ENCODE peak calls at places on chromosomes 3 and 15, in seven cellular contexts. W, B, H, L, U, T and C are unnamed samples.
A peak's percentile ranks its signal among the peaks of the same experiment; 100 is the strongest.

GRCh38 chr3:60935709-60936108 is 315.5 kb downstream of the FHIT start:
- DNase-seq in U (no peak), L (no peak), H (peak; percentile 60), B (no peak), W (no peak), T (no peak), C (no peak)

GRCh38 chr3:21752749-21753347 is 1.8 kb upstream of the ZNF385D start:
- DNase-seq in L (no peak), H (no peak), B (no peak), W (no peak), U (no peak), T (peak; percentile 75), C (no peak)

GRCh38 chr3:132343018-132343612 is 25.9 kb downstream of the ACP3 start:
- DNase-seq in B (peak; percentile 36), U (peak; percentile 42), W (peak; percentile 74), H (peak; percentile 30), T (peak; percentile 70), L (peak; percentile 26), C (no peak)

GRCh38 chr3:5994651-5995050 is 807.1 kb downstream of the EDEM1 start:
- DNase-seq in L (no peak), U (no peak), B (no peak), H (no peak), T (peak; percentile 18), W (peak; percentile 54), C (no peak)

GRCh38 chr3:188476930-188477329 is 323.0 kb downstream of the LPP start:
- DNase-seq in L (no peak), W (no peak), T (peak; percentile 48), H (no peak), U (no peak), B (no peak), C (no peak)

GRCh38 chr3:9396301-9396631 is 1.1 kb upstream of the SETD5 start:
- DNase-seq in W (peak; percentile 96), U (peak; percentile 84), B (no peak), T (peak; percentile 93), H (peak; percentile 69), L (peak; percentile 83), C (peak; percentile 78)

GRCh38 chr3:123620338-123620737 is 35.5 kb upstream of the HACD2 start:
- DNase-seq in W (no peak), H (no peak), B (no peak), L (no peak), U (no peak), T (no peak), C (no peak)

GRCh38 chr15:44427756-44428724 is 611 bp downstream of the CTDSPL2 start:
- DNase-seq in B (no peak), U (peak; percentile 74), W (no peak), L (peak; percentile 62), H (peak; percentile 60), T (peak; percentile 77), C (peak; percentile 71)

GRCh38 chr15:93236924-93237323 is 147.9 kb upstream of the RGMA start:
- DNase-seq in B (no peak), U (no peak), H (no peak), W (no peak), T (no peak), L (no peak), C (no peak)
- TF ChIP-seq CTCF in B (no peak), U (no peak), H (no peak), W (no peak), T (no peak), L (no peak), C (no peak)

GRCh38 chr15:89395461-89395875 is 60.8 kb upstream of the POLG start:
- DNase-seq in B (peak; percentile 53), W (peak; percentile 54), T (no peak), H (no peak), L (no peak), U (no peak), C (no peak)
- TF ChIP-seq CTCF in B (no peak), W (no peak), T (no peak), H (no peak), L (no peak), U (no peak), C (no peak)

GRCh38 chr15:32028921-32029320 is 1.4 kb upstream of the CHRNA7 start:
- DNase-seq in H (no peak), L (peak; percentile 55), U (no peak), T (peak; percentile 50), W (peak; percentile 85), B (peak; percentile 51), C (peak; percentile 48)
- TF ChIP-seq CTCF in H (no peak), L (no peak), U (no peak), T (no peak), W (peak; percentile 71), B (no peak), C (no peak)

GRCh38 chr3:160616311-160616710 is 50.9 kb upstream of the KPNA4 start:
- DNase-seq in T (no peak), H (no peak), W (no peak), U (no peak), B (no peak), L (no peak), C (no peak)

GRCh38 chr3:160618363-160618762 is 53.0 kb upstream of the KPNA4 start:
- DNase-seq in U (peak; percentile 57), L (no peak), W (no peak), B (no peak), H (no peak), T (no peak), C (no peak)

GRCh38 chr3:160618878-160619277 is 53.5 kb upstream of the KPNA4 start:
- DNase-seq in L (no peak), H (no peak), U (no peak), B (no peak), W (no peak), T (no peak), C (no peak)

GRCh38 chr3:160616721-160617120 is 51.4 kb upstream of the KPNA4 start:
- DNase-seq in L (no peak), H (peak; percentile 24), W (no peak), B (no peak), U (no peak), T (peak; percentile 2), C (no peak)

DNA sequence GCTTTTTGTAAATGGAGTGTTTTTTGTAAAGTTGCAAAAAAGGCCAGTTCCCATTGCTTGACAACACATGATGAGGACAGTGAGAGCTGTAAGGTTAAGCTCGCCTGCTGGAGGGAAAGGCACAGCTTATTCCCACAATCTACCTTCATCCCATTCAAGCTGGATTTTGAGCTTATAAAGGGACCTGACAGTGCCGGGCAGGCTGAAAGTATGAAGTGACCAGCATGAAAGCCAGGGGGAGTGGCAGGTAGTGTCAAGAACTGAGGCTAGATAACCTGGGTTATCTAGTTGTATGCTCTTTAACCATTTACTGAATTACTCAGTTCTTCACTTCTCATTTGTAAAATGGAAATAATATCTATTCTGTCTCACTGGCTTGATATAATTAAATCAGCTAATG is 52.3 kb upstream of the KPNA4 start:
- DNase-seq in L (no peak), B (no peak), T (no peak), U (no peak), W (peak; percentile 51), H (no peak), C (no peak)
- TF ChIP-seq CTCF in L (no peak), B (no peak), T (no peak), U (no peak), W (peak; percentile 64), H (no peak), C (no peak)

GRCh38 chr3:163914567-163914966 is 1163.7 kb downstream of the SI start:
- DNase-seq in L (no peak), B (no peak), T (no peak), W (no peak), H (no peak), U (no peak), C (no peak)

GRCh38 chr3:163915279-163915678 is 1163.0 kb downstream of the SI start:
- DNase-seq in L (no peak), W (no peak), U (no peak), B (no peak), H (no peak), T (no peak), C (no peak)

GRCh38 chr3:163919154-163919553 is 1159.1 kb downstream of the SI start:
- DNase-seq in T (no peak), W (no peak), H (no peak), L (no peak), B (no peak), U (no peak), C (no peak)

GRCh38 chr3:163916596-163917560 is 1161.4 kb downstream of the SI start:
- DNase-seq in L (no peak), T (no peak), B (no peak), U (peak; percentile 29), H (no peak), W (peak; percentile 49), C (no peak)
- TF ChIP-seq CTCF in L (no peak), T (no peak), B (peak; percentile 42), U (no peak), H (no peak), W (peak; percentile 63), C (peak; percentile 33)

GRCh38 chr15:100525894-100526512 is 2.7 kb downstream of the CERS3 start:
- DNase-seq in W (no peak), T (no peak), B (no peak), U (peak; percentile 60), H (no peak), L (no peak), C (no peak)
- TF ChIP-seq CTCF in W (peak; percentile 29), T (no peak), B (no peak), U (no peak), H (no peak), L (no peak), C (no peak)

GRCh38 chr15:36863551-36863950 is 236.8 kb downstream of the MEIS2 start:
- DNase-seq in L (no peak), T (no peak), W (no peak), B (no peak), H (no peak), U (no peak), C (no peak)

GRCh38 chr15:36867436-36867835 is 232.9 kb downstream of the MEIS2 start:
- DNase-seq in L (no peak), B (no peak), U (no peak), W (no peak), T (no peak), H (no peak), C (no peak)

GRCh38 chr15:36866896-36867295 is 233.5 kb downstream of the MEIS2 start:
- DNase-seq in B (no peak), T (no peak), H (no peak), U (no peak), L (no peak), W (no peak), C (no peak)
- TF ChIP-seq CTCF in B (no peak), T (no peak), H (no peak), U (no peak), L (no peak), W (no peak), C (no peak)

GRCh38 chr3:135516143-135516542 is 449.4 kb upstream of the PPP2R3A start:
- DNase-seq in L (peak; percentile 44), H (no peak), T (peak; percentile 3), B (no peak), W (peak; percentile 81), U (no peak), C (no peak)
- TF ChIP-seq CTCF in L (no peak), H (no peak), T (no peak), B (no peak), W (peak; percentile 84), U (no peak), C (peak; percentile 44)